ENCODE peak calls at places on chromosomes 3 and 15, in seven cellular contexts. Z is stomach, Q is psoas muscle, W is cardiac muscle cell, V is IMR-90, Y is mammary epithelial cell, D is endodermal cell. L is an unnamed sample. For H3K9me3, the result is how much of the 10 kb centered on the place peaks cover.

GRCh38 chr3:27483117-27484001 is 825 bp downstream of the SLC4A7 start:
- DNase-seq in Z (peak), Q (peak), W (peak), V (peak), Y (peak), D (peak), L (no peak)

GRCh38 chr3:122301063-122301462 is 24.0 kb upstream of the CSTA start:
- DNase-seq in Z (no peak), Q (no peak), W (no peak), V (no peak), Y (no peak), D (no peak), L (no peak)

GRCh38 chr3:194083253-194084224 is 52.4 kb upstream of the HES1 start:
- DNase-seq in Z (no peak), Q (no peak), W (no peak), V (no peak), Y (no peak), D (peak), L (no peak)

GRCh38 chr15:77035584-77035983 is 35.3 kb downstream of the TSPAN3 start:
- DNase-seq in Z (peak), Q (no peak), W (no peak), V (no peak), Y (no peak), D (no peak), L (no peak)

GRCh38 chr3:158217992-158218391 is 108.1 kb downstream of the RSRC1 start:
- DNase-seq in Z (no peak), Q (no peak), W (no peak), V (no peak), Y (no peak), D (no peak), L (no peak)

GRCh38 chr15:75904241-75904631 is 558 bp downstream of the FBXO22 start:
- DNase-seq in Z (peak), Q (no peak), W (peak), V (peak), Y (peak), D (peak), L (no peak)

GRCh38 chr3:151974067-151974466 is 100.6 kb downstream of the SUCNR1 start:
- DNase-seq in Z (no peak), Q (no peak), W (no peak), V (peak), Y (peak), D (no peak), L (no peak)

GRCh38 chr3:134260984-134261383 is 10.3 kb upstream of the RYK start:
- DNase-seq in Z (no peak), Q (no peak), W (no peak), V (no peak), Y (no peak), D (peak), L (no peak)

GRCh38 chr15:64905119-64905831 is 6.4 kb upstream of the ANKDD1A start:
- DNase-seq in Z (peak), Q (peak), W (peak), V (peak), Y (no peak), D (peak), L (no peak)

GRCh38 chr3:58164199-58164879 is 46.4 kb downstream of the DNASE1L3 start:
- DNase-seq in Z (peak), Q (peak), W (no peak), V (peak), Y (no peak), D (no peak), L (peak)

GRCh38 chr3:148962513-148962912 is 28.8 kb upstream of the GYG1 start:
- DNase-seq in Z (no peak), Q (peak), W (peak), V (peak), Y (peak), D (peak), L (peak)

GRCh38 chr3:52986938-52987337 is 58.9 kb downstream of the SFMBT1 start:
- DNase-seq in Z (no peak), Q (no peak), W (peak), V (peak), Y (no peak), D (no peak), L (peak)

GRCh38 chr3:134308350-134308891 is 57.8 kb upstream of the RYK start:
- DNase-seq in Z (peak), Q (peak), W (peak), V (peak), Y (peak), D (peak), L (peak)

GRCh38 chr3:111636506-111636905 is 41.4 kb upstream of the ZBED2 start:
- DNase-seq in Z (no peak), Q (no peak), W (peak), V (peak), Y (no peak), D (peak), L (no peak)

GRCh38 chr3:123809597-123809996 is 74.5 kb downstream of the MYLK start:
- DNase-seq in Z (no peak), Q (no peak), W (no peak), V (peak), Y (peak), D (peak), L (no peak)

GRCh38 chr3:183812746-183813445 is 12.5 kb downstream of the MAP6D1 start:
- DNase-seq in Z (no peak), Q (no peak), W (no peak), V (no peak), Y (no peak), D (no peak), L (no peak)

GRCh38 chr3:158809642-158810041 is 7.8 kb downstream of the MFSD1 start:
- DNase-seq in Z (no peak), Q (no peak), W (no peak), V (peak), Y (no peak), D (no peak), L (no peak)

GRCh38 chr3:63585927-63586326 is 66.5 kb upstream of the SNTN start:
- DNase-seq in Z (no peak), Q (no peak), W (no peak), V (no peak), Y (no peak), D (no peak), L (no peak)

GRCh38 chr15:89068325-89068784 is 19.9 kb upstream of the ABHD2 start:
- DNase-seq in Z (no peak), Q (peak), W (no peak), V (peak), Y (peak), D (no peak), L (peak)

GRCh38 chr15:32855942-32856341 is 138.1 kb downstream of the GREM1 start:
- DNase-seq in Z (no peak), Q (no peak), W (no peak), V (peak), Y (peak), D (peak), L (peak)

GRCh38 chr3:52171577-52172261 is 17.5 kb upstream of the POC1A start:
- DNase-seq in Z (no peak), Q (no peak), W (no peak), V (peak), Y (peak), D (no peak), L (no peak)

GRCh38 chr15:55960946-55961345 is 32.5 kb downstream of the NEDD4 start:
- DNase-seq in Z (no peak), Q (no peak), W (no peak), V (no peak), Y (no peak), D (no peak), L (no peak)

GRCh38 chr3:85342915-85343314 is 384.1 kb downstream of the CADM2 start:
- DNase-seq in Z (no peak), Q (no peak), W (peak), V (no peak), Y (no peak), D (peak), L (no peak)

GRCh38 chr3:176310641-176311040 is 886.6 kb downstream of the TBL1XR1 start:
- DNase-seq in Z (no peak), Q (no peak), W (no peak), V (no peak), Y (no peak), D (no peak), L (no peak)

GRCh38 chr15:62307551-62307950 is 142.5 kb upstream of the C2CD4B start:
- DNase-seq in Z (no peak), Q (no peak), W (no peak), V (peak), Y (peak), D (no peak), L (no peak)

GRCh38 chr15:95087253-95087609 is 855.9 kb downstream of the MCTP2 start:
- DNase-seq in Z (no peak), Q (no peak), W (no peak), V (peak), Y (no peak), D (no peak), L (no peak)

GRCh38 chr15:95085056-95085455 is 853.7 kb downstream of the MCTP2 start:
- DNase-seq in Z (no peak), Q (no peak), W (peak), V (no peak), Y (no peak), D (no peak), L (no peak)

DNA sequence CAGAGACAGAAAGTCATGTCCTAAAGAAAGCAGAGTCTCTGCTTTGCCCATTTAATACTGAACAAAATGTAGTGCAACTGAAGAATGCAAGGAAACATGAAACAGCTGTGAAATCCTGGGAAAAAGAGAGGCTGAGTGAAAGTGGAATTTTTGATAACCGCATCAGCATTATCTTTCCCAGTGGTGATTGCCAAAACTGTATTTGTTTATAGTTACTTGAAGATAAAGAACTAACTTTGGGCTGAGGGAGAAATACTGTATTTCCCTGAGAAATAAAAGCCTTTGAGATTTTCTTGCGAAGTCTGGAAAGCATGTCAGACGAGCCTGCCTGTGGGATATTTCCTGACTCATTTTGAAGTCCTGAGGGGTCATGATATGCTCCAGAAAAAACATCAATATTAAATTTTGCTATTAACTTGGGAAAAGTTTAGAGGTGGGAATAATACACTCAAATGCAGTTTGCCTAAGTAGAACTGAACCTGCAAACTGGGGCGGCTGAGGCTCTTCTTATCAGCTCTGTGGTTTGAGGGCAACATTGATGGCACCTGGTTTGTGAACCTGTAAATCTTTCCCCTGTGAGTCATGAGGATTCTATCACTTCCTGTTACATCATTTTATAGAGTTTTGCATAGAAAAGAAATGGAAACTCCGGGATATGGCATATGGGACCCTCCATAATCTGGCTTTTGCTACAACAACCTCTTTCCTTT is 855.3 kb downstream of the MCTP2 start:
- DNase-seq in Z (no peak), Q (no peak), W (no peak), V (peak), Y (peak), D (no peak), L (peak)
- H3K9me3 ChIP-seq in Z (under half), Q (under half), W (under half), V (under half), Y (under half), D (under half), L (under half)

GRCh38 chr3:195237981-195238625 is 32.9 kb downstream of the XXYLT1 start:
- DNase-seq in Z (no peak), Q (no peak), W (no peak), V (no peak), Y (peak), D (peak), L (no peak)

GRCh38 chr3:195238626-195239118 is 32.3 kb downstream of the XXYLT1 start:
- DNase-seq in Z (no peak), Q (no peak), W (no peak), V (peak), Y (no peak), D (peak), L (no peak)

GRCh38 chr3:195240939-195241338 is 30.0 kb downstream of the XXYLT1 start:
- DNase-seq in Z (no peak), Q (no peak), W (no peak), V (no peak), Y (no peak), D (peak), L (no peak)

GRCh38 chr3:195240171-195240701 is 30.7 kb downstream of the XXYLT1 start:
- DNase-seq in Z (no peak), Q (peak), W (no peak), V (no peak), Y (no peak), D (peak), L (no peak)

GRCh38 chr3:195239121-195239520 is 31.8 kb downstream of the XXYLT1 start:
- DNase-seq in Z (no peak), Q (no peak), W (no peak), V (no peak), Y (no peak), D (peak), L (no peak)
- TF ChIP-seq CTCF in Z (no peak), Q (no peak), W (no peak), V (no peak), Y (no peak), D (no peak), L (peak)

GRCh38 chr3:45007091-45007490 is 19.0 kb upstream of the CLEC3B start:
- DNase-seq in Z (no peak), Q (no peak), W (no peak), V (no peak), Y (no peak), D (no peak), L (no peak)
- H3K27ac ChIP-seq in Z (no peak), Q (peak), W (no peak), V (no peak), Y (no peak), D (no peak), L (no peak)

DNA sequence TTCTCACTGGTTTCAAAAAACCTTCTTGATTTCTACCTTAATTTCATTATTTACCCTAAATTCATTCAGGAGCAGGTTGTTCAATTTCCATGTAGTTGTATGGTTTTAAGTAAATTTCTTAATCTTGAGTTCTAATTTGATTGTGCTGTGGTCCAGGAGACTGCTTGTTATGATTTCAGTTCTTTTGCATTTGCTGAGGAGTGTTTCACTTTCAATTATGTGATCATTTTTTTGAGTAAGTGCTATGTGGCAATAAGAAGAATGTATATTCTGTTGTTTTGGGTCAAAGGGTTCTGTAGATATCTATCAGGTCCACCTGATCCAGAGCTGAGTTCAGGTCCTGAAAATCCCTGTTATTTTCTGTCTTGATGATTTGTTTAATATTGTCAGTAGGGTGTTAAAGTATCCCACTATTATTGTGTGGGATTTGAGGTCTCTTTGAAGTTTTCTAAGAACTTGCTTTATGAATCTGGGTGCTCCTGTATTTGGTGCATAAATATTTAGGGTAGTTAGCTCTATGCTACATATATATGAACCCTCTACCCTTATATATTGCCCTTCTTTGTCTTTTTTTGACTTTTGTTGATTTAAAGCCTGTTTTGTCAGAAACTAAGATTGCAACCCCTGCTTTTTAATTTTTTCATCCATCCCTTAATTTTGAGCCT is 158.4 kb upstream of the TPRG1 start:
- DNase-seq in Z (no peak), Q (no peak), W (no peak), V (no peak), Y (no peak), D (no peak), L (no peak)
- H3K9me3 ChIP-seq in Z (under half), Q (under half), W (under half), V (under half), Y (under half), D (under half), L (under half)

GRCh38 chr3:38002291-38002876 is 11.8 kb downstream of the VILL start:
- DNase-seq in Z (peak), Q (no peak), W (no peak), V (no peak), Y (no peak), D (no peak), L (no peak)

GRCh38 chr3:38000242-38000916 is 9.8 kb downstream of the VILL start:
- DNase-seq in Z (peak), Q (no peak), W (no peak), V (no peak), Y (no peak), D (peak), L (no peak)

GRCh38 chr3:38000965-38001455 is 10.4 kb downstream of the VILL start:
- DNase-seq in Z (peak), Q (no peak), W (no peak), V (no peak), Y (no peak), D (peak), L (no peak)

GRCh38 chr3:38002940-38003339 is 12.4 kb downstream of the VILL start:
- DNase-seq in Z (no peak), Q (no peak), W (no peak), V (no peak), Y (no peak), D (no peak), L (no peak)

DNA sequence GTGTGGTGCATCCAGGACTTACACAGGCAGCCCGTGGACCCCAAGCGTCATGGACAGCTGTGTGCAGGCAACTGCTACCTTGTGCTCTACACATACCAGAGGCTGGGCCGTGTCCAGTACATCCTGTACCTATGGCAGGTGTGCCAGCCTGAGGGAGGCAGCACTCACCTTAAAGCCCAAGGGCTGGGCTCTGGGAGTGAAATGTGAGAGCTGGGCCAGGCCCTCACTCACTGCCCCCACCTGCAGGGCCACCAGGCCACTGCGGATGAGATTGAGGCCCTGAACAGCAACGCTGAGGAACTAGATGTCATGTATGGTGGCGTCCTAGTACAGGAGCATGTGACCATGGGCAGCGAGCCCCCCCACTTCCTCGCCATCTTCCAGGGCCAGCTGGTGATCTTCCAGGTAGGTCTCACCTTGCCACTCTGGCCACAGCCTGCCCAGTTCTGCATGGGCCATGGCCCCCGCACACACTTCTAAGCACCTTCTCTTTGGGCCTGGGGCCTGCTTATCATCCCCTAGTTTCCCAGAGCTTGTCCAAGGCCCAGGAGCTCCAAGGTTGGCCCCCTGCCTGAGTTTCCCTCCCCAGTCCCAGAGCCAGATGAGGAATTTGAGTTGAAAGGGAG is 11.0 kb downstream of the VILL start:
- DNase-seq in Z (peak), Q (no peak), W (no peak), V (no peak), Y (no peak), D (peak), L (no peak)
- TF ChIP-seq CTCF in Z (no peak), Q (no peak), W (no peak), V (peak), Y (no peak), D (peak), L (peak)

GRCh38 chr3:50314342-50314741 is 8.2 kb downstream of the HYAL2 start:
- DNase-seq in Z (peak), Q (no peak), W (no peak), V (no peak), Y (no peak), D (no peak), L (no peak)
- H3K27ac ChIP-seq in Z (peak), Q (peak), W (no peak), V (no peak), Y (no peak), D (peak), L (no peak)

L was measured in AG04450.